ENCODE peak calls at places on chromosomes 1 and 21, in eight cellular contexts. H, U, C, M, L, N, Y and O are unnamed samples.

GRCh38 chr1:53543130-53543770 is 84.1 kb downstream of the DMRTB1 start:
- DNase-seq in L (no peak), N (no peak), C (no peak), Y (peak), M (no peak), U (no peak), H (no peak), O (no peak)

GRCh38 chr1:201450721-201451291 is 18.2 kb downstream of the PHLDA3 start:
- DNase-seq in U (peak), H (peak), Y (peak), C (peak), M (peak), L (no peak), N (peak), O (no peak)

GRCh38 chr21:37564341-37564923 is 197.9 kb downstream of the DYRK1A start:
- DNase-seq in Y (peak), H (peak), L (peak), M (peak), C (peak), U (peak), N (peak), O (no peak)

GRCh38 chr1:7644906-7645750 is 126.0 kb upstream of the VAMP3 start:
- DNase-seq in L (no peak), Y (no peak), M (peak), H (no peak), U (no peak), N (no peak), C (no peak), O (no peak)

GRCh38 chr1:71521655-71522264 is 440.9 kb upstream of the ZRANB2 start:
- DNase-seq in M (peak), L (no peak), C (peak), Y (no peak), U (peak), H (no peak), N (peak), O (no peak)

GRCh38 chr1:45326627-45327591 is at the start of gene HPDL:
- DNase-seq in C (no peak), M (peak), N (peak), Y (peak), H (peak), U (peak), L (peak), O (peak)

GRCh38 chr1:3803905-3804626 is 7.8 kb upstream of the LRRC47 start:
- DNase-seq in U (peak), L (no peak), N (no peak), H (no peak), C (no peak), M (no peak), Y (no peak), O (no peak)

GRCh38 chr1:228936881-228937280 is 201.6 kb downstream of the RHOU start:
- DNase-seq in M (no peak), C (no peak), L (no peak), H (no peak), U (no peak), N (no peak), Y (no peak), O (no peak)

GRCh38 chr1:54885863-54886723 is 902 bp downstream of the DHCR24 start:
- DNase-seq in N (peak), M (no peak), L (no peak), C (no peak), Y (no peak), U (peak), H (no peak), O (no peak)

GRCh38 chr1:182197555-182197954 is 136.0 kb upstream of the ZNF648 start:
- DNase-seq in C (no peak), N (no peak), U (no peak), L (no peak), H (no peak), Y (peak), M (no peak), O (no peak)

GRCh38 chr1:51236548-51237312 is 657 bp downstream of the RNF11 start:
- DNase-seq in Y (peak), N (peak), U (peak), M (peak), C (no peak), H (peak), L (peak), O (no peak)

GRCh38 chr1:35557118-35557610 is at the start of gene KIAA0319L:
- DNase-seq in Y (peak), N (peak), M (peak), C (no peak), L (peak), U (peak), H (peak), O (no peak)

GRCh38 chr1:167628754-167629515 is 1.1 kb upstream of the RCSD1 start:
- DNase-seq in N (no peak), H (no peak), M (no peak), L (no peak), C (no peak), U (no peak), Y (no peak), O (no peak)

GRCh38 chr1:116717318-116717717 is 36.9 kb upstream of the CD2 start:
- DNase-seq in Y (no peak), L (no peak), U (no peak), H (no peak), C (no peak), M (no peak), N (no peak), O (no peak)

GRCh38 chr21:32958288-32958992 is 67.3 kb upstream of the OLIG2 start:
- DNase-seq in U (no peak), H (peak), C (no peak), N (no peak), L (no peak), M (no peak), Y (no peak), O (no peak)

GRCh38 chr1:162872981-162873380 is 12.0 kb upstream of the CCDC190 start:
- DNase-seq in C (no peak), N (no peak), U (peak), H (no peak), Y (no peak), M (no peak), L (no peak), O (no peak)

GRCh38 chr1:119731060-119731459 is 19.3 kb downstream of the PHGDH start:
- DNase-seq in U (no peak), C (no peak), N (no peak), M (no peak), H (no peak), L (no peak), Y (no peak), O (no peak)

GRCh38 chr1:23648576-23648975 is 43.0 kb upstream of the RPL11 start:
- DNase-seq in H (no peak), L (no peak), Y (no peak), C (no peak), N (no peak), M (no peak), U (no peak), O (no peak)

GRCh38 chr21:38938343-38938742 is 132.6 kb downstream of the ETS2 start:
- DNase-seq in Y (no peak), L (no peak), U (no peak), M (peak), H (no peak), N (no peak), C (no peak), O (no peak)

GRCh38 chr1:176285996-176286395 is 78.9 kb upstream of the COP1 start:
- DNase-seq in C (no peak), U (no peak), Y (no peak), L (no peak), M (no peak), N (no peak), H (no peak), O (no peak)

GRCh38 chr1:218874313-218874712 is 299.4 kb upstream of the LYPLAL1 start:
- DNase-seq in C (peak), Y (no peak), M (peak), L (no peak), H (no peak), N (no peak), U (peak), O (no peak)

GRCh38 chr21:42676799-42677198 is 23.4 kb downstream of the PDE9A start:
- DNase-seq in N (no peak), U (no peak), C (no peak), H (no peak), Y (no peak), L (no peak), M (no peak), O (no peak)

GRCh38 chr1:220483700-220484099 is 44.2 kb upstream of the MARK1 start:
- DNase-seq in C (no peak), L (no peak), H (no peak), N (no peak), U (no peak), M (no peak), Y (no peak), O (no peak)

GRCh38 chr1:89844236-89844807 is 23.5 kb downstream of the LRRC8D start:
- DNase-seq in Y (no peak), N (no peak), M (peak), C (no peak), U (peak), H (no peak), L (no peak), O (no peak)

GRCh38 chr1:21795075-21795474 is 12.1 kb upstream of the USP48 start:
- DNase-seq in U (no peak), M (no peak), Y (no peak), C (no peak), H (no peak), L (no peak), N (no peak), O (no peak)

GRCh38 chr1:238465449-238465848 is 574.7 kb upstream of the ZP4 start:
- DNase-seq in M (peak), N (no peak), Y (no peak), U (peak), C (no peak), H (no peak), L (no peak), O (no peak)

GRCh38 chr1:180163044-180163443 is 8.4 kb downstream of the QSOX1 start:
- DNase-seq in M (no peak), C (no peak), H (no peak), N (no peak), L (no peak), U (no peak), Y (no peak), O (no peak)

GRCh38 chr1:186806477-186806876 is 22.3 kb upstream of the PLA2G4A start:
- DNase-seq in Y (no peak), M (peak), L (no peak), H (peak), N (peak), C (no peak), U (no peak), O (no peak)
- TF ChIP-seq CTCF in Y (no peak), M (no peak), L (peak), H (peak), N (no peak), C (no peak), U (peak), O (no peak)

GRCh38 chr1:100539836-100540536 is 2.0 kb downstream of the GPR88 start:
- DNase-seq in L (no peak), U (peak), H (peak), C (no peak), Y (no peak), M (peak), N (peak), O (no peak)

GRCh38 chr1:100535264-100535663 is 2.7 kb upstream of the GPR88 start:
- DNase-seq in H (no peak), C (no peak), Y (no peak), M (no peak), N (no peak), L (no peak), U (no peak), O (no peak)

GRCh38 chr1:100536031-100536430 is 1.9 kb upstream of the GPR88 start:
- DNase-seq in Y (no peak), N (no peak), C (no peak), M (no peak), U (no peak), H (no peak), L (no peak), O (no peak)

GRCh38 chr1:100542264-100542663 is 4.3 kb downstream of the GPR88 start:
- DNase-seq in L (no peak), U (no peak), C (no peak), N (no peak), H (no peak), M (no peak), Y (no peak), O (no peak)

GRCh38 chr1:100538935-100539835 is 1.2 kb downstream of the GPR88 start:
- DNase-seq in M (peak), U (no peak), N (peak), L (no peak), Y (no peak), H (peak), C (no peak), O (no peak)
- TF ChIP-seq CTCF in M (no peak), U (no peak), N (no peak), L (no peak), Y (peak), H (peak), C (peak), O (no peak)

GRCh38 chr21:17512245-17513213 is at the start of gene CXADR:
- DNase-seq in Y (no peak), L (peak), N (peak), C (no peak), H (peak), U (peak), M (no peak), O (peak)
- TF ChIP-seq CTCF in Y (peak), L (peak), N (peak), C (peak), H (peak), U (no peak), M (peak), O (no peak)

DNA sequence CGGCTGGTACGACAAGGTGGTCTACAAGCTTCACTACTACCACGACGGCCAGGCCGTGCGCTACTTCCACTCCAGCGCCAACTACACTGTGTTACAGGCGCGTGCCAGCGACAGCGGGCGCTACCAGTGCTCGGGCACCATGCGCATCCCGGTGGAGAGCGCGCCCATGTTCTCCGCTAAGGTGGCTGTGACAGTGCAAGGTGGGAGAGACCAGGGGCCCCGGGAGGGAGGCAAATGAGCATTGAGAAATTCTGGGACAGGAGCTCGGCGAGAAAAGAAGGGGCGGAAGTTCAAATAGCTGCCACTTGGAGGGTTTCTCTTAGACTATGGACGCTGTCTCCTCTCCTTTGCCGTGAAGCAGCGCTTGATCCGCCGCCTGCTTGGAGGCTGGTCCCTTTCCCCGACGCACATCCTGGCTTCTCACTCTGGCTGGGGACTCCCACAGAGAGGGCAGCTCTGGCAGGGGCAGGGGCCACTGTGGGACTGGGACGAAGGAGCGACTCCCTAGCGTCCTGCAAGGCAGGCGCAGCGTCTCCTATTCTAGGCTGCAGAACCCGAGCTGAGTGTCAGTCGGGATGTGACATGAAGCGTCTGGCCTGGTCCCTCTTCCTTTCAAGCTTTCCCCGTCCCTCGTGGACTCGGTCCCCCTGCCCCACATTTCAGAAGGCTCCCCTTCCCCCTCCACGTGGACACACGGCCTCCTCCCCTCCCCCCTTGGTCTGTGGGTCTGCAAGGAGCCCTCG is 4.7 kb downstream of the FCRLB start:
- DNase-seq in U (peak), N (peak), H (peak), M (peak), C (no peak), Y (peak), L (peak), O (peak)
- TF ChIP-seq CTCF in U (peak), N (no peak), H (peak), M (peak), C (peak), Y (peak), L (peak), O (no peak)

DNA sequence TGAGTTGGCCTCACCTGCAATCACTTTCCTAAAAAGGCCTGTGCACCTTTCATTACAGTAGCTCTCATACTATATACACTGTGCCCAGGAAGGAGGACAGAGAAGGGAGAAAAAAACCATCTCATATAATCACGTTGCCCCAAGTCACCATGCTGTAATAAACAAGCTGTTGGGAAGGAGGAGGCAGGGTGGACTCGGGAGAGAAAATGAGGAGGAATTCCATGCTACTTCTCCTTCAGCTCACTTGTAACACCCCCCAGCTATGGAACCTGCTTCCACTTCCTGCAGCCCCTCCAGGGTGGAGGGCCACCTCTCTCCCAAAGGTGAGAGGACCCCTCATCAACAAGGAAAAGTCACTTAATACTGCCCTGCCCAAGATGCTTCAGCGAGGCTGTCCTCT is 53.7 kb downstream of the CAPN9 start:
- DNase-seq in M (no peak), Y (no peak), H (no peak), U (no peak), C (no peak), N (no peak), L (no peak), O (no peak)
- TF ChIP-seq CTCF in M (no peak), Y (no peak), H (no peak), U (no peak), C (no peak), N (no peak), L (no peak), O (no peak)

GRCh38 chr1:230581446-230582079 is 60.7 kb upstream of the COG2 start:
- DNase-seq in L (no peak), H (peak), Y (no peak), M (no peak), N (peak), U (no peak), C (no peak), O (no peak)
- TF ChIP-seq CTCF in L (no peak), H (peak), Y (no peak), M (no peak), N (no peak), U (no peak), C (no peak), O (no peak)

GRCh38 chr1:91643431-91643830 is 142.8 kb downstream of the CDC7 start:
- DNase-seq in M (no peak), N (no peak), Y (no peak), H (no peak), C (no peak), U (no peak), L (no peak), O (no peak)
- TF ChIP-seq CTCF in M (no peak), N (no peak), Y (no peak), H (no peak), C (no peak), U (no peak), L (no peak), O (no peak)